ENCODE peak calls at places on chromosome 12, in four cellular contexts. B is retinal pigment epithelial cell; L is endothelial cell; X is activated CD4-positive, alpha-beta memory T cell treated with anti-CD3 and anti-CD28 coated beads for 36 hours. Y is an unnamed sample.
A peak's percentile ranks its signal among the peaks of the same experiment; 100 is the strongest.

GRCh38 chr12:53712059-53712643 is 15.1 kb downstream of the CALCOCO1 start:
- DNase-seq in L (no peak), B (no peak), X (no peak), Y (no peak)

GRCh38 chr12:80031229-80031628 is 68.1 kb upstream of the OTOGL start:
- DNase-seq in B (no peak), L (no peak), X (no peak), Y (no peak)

GRCh38 chr12:51963477-51963876 is 12.0 kb downstream of the ACVR1B start:
- DNase-seq in B (no peak), L (no peak), X (no peak), Y (no peak)

GRCh38 chr12:99054601-99055128 is 409.6 kb downstream of the APAF1 start:
- DNase-seq in X (no peak), B (no peak), L (no peak), Y (no peak)

GRCh38 chr12:5309654-5310053 is 122.3 kb upstream of the NTF3 start:
- DNase-seq in L (no peak), B (no peak), X (no peak), Y (no peak)

GRCh38 chr12:15227004-15227679 is 5.9 kb upstream of the RERG start:
- DNase-seq in X (peak; percentile 43), B (no peak), L (peak; percentile 51), Y (peak; percentile 37)

GRCh38 chr12:49345048-49345839 is 1.4 kb upstream of the DNAJC22 start:
- DNase-seq in X (no peak), B (no peak), L (peak; percentile 43), Y (no peak)

GRCh38 chr12:96514328-96514727 is 25.0 kb downstream of the CFAP54 start:
- DNase-seq in B (no peak), X (no peak), L (no peak), Y (no peak)

GRCh38 chr12:21516281-21516680 is 9.8 kb upstream of the SPX start:
- DNase-seq in B (no peak), L (no peak), X (no peak), Y (no peak)

GRCh38 chr12:63945777-63946176 is 101.3 kb downstream of the SRGAP1 start:
- DNase-seq in B (no peak), X (no peak), L (no peak), Y (no peak)

GRCh38 chr12:118034429-118035193 is 18.1 kb downstream of the RFC5 start:
- DNase-seq in X (no peak), B (no peak), L (peak; percentile 11), Y (no peak)

GRCh38 chr12:124823272-124823970 is 40.2 kb downstream of the SCARB1 start:
- DNase-seq in L (no peak), X (no peak), B (no peak), Y (no peak)

GRCh38 chr12:93243689-93244513 is 133.8 kb upstream of the NUDT4 start:
- DNase-seq in L (no peak), X (peak; percentile 18), B (peak; percentile 24), Y (peak; percentile 21)

GRCh38 chr12:122473543-122474323 is 27.0 kb downstream of the ZCCHC8 start:
- DNase-seq in B (no peak), L (no peak), X (peak; percentile 77), Y (peak; percentile 74)